ENCODE peak calls at places on chromosomes 11 and 22, in four cellular contexts. P is PC-3; V is naive thymus-derived CD4-positive, alpha-beta T cell; S is A673. H is an unnamed sample. For H3K4me1, the result is how much of the 10 kb centered on the place peaks cover.

GRCh38 chr11:62456630-62457029 is 37.8 kb downstream of the SCGB1A1 start:
- DNase-seq in V (no peak), S (no peak), P (no peak), H (no peak)

GRCh38 chr11:47236482-47236881 is 12.1 kb downstream of the ACP2 start:
- DNase-seq in V (no peak), S (peak), P (peak), H (no peak)

GRCh38 chr22:47396105-47396504 is 633.7 kb downstream of the TBC1D22A start:
- DNase-seq in S (no peak), V (no peak), P (no peak), H (no peak)

GRCh38 chr11:26011474-26011873 is 320.5 kb upstream of the ANO3 start:
- DNase-seq in S (no peak), V (no peak), P (no peak), H (no peak)

GRCh38 chr11:94649925-94650623 is 82.9 kb downstream of the PIWIL4 start:
- DNase-seq in P (no peak), S (no peak), V (no peak), H (no peak)

GRCh38 chr11:73012121-73012863 is 129.8 kb downstream of the FCHSD2 start:
- DNase-seq in S (no peak), V (no peak), P (no peak), H (no peak)

GRCh38 chr22:35648066-35649025 is at the start of gene APOL6:
- DNase-seq in V (peak), S (peak), P (peak), H (peak)

GRCh38 chr11:65292866-65293265 is 21.8 kb upstream of the CDC42EP2 start:
- DNase-seq in S (no peak), P (no peak), V (no peak), H (no peak)

GRCh38 chr22:42389137-42389536 is 43.1 kb downstream of the NFAM1 start:
- DNase-seq in P (no peak), S (no peak), V (no peak), H (no peak)

GRCh38 chr11:22337571-22338464 is at the start of gene SLC17A6:
- DNase-seq in P (peak), S (peak), V (no peak), H (peak)

GRCh38 chr11:116798368-116798767 is 6.7 kb upstream of the APOA5 start:
- DNase-seq in S (no peak), P (no peak), V (no peak), H (no peak)

GRCh38 chr11:35525501-35526175 is at the start of gene PAMR1:
- DNase-seq in V (no peak), P (no peak), S (peak), H (peak)

GRCh38 chr11:8209208-8209807 is 40.5 kb upstream of the RIC3 start:
- DNase-seq in S (no peak), V (no peak), P (peak), H (peak)

GRCh38 chr11:86041975-86042378 is 26.9 kb downstream of the PICALM start:
- DNase-seq in V (peak), P (peak), S (peak), H (peak)

GRCh38 chr11:86046111-86046510 is 22.8 kb downstream of the PICALM start:
- DNase-seq in P (no peak), V (no peak), S (no peak), H (no peak)

GRCh38 chr11:86043765-86044534 is 24.9 kb downstream of the PICALM start:
- DNase-seq in P (no peak), V (no peak), S (no peak), H (no peak)

GRCh38 chr11:86050310-86050709 is 18.6 kb downstream of the PICALM start:
- DNase-seq in P (no peak), V (no peak), S (no peak), H (no peak)

GRCh38 chr11:86047275-86047991 is 21.5 kb downstream of the PICALM start:
- DNase-seq in V (no peak), S (peak), P (peak), H (no peak)
- H3K4me3 ChIP-seq in V (no peak), S (no peak), P (no peak), H (no peak)

GRCh38 chr11:71246559-71246958 is 5.8 kb downstream of the SHANK2 start:
- DNase-seq in P (no peak), V (no peak), S (no peak), H (no peak)

GRCh38 chr11:71249301-71249700 is 3.1 kb downstream of the SHANK2 start:
- DNase-seq in P (no peak), V (no peak), S (no peak), H (no peak)

GRCh38 chr11:71248656-71249055 is 3.7 kb downstream of the SHANK2 start:
- DNase-seq in V (no peak), P (no peak), S (no peak), H (no peak)

GRCh38 chr11:71248251-71248570 is 4.2 kb downstream of the SHANK2 start:
- DNase-seq in P (no peak), S (no peak), V (no peak), H (no peak)

GRCh38 chr11:71247551-71248250 is 4.7 kb downstream of the SHANK2 start:
- DNase-seq in V (no peak), P (no peak), S (peak), H (no peak)
- H3K27ac ChIP-seq in V (no peak), P (no peak), S (no peak), H (no peak)

GRCh38 chr11:16860632-16861031 is 122.2 kb downstream of the C11orf58 start:
- DNase-seq in P (no peak), V (no peak), S (no peak), H (no peak)
- H3K4me1 ChIP-seq in P (under half), V (under half), S (under half), H (under half)

DNA sequence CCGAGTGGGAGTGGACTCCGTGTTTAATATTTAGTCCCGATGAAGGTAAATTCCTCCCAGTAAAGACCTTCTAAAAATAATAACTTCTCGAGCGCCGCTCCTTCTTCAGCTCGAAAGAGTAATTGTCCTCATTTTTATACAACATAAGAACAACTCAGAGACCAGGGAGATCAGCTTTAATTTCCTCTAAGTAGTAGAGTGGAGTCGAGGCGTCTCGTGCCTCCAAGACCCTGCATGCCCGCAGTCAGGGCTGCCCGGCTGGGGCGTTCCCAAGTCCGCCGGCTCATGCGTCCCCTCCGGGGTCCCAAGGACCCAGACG is 7.8 kb downstream of the WT1 start:
- DNase-seq in S (no peak), V (no peak), P (no peak), H (no peak)
- H3K4me3 ChIP-seq in S (no peak), V (no peak), P (no peak), H (no peak)

GRCh38 chr22:17258015-17258827 is 39.0 kb upstream of the ADA2 start:
- DNase-seq in V (peak), S (peak), P (peak), H (peak)
- H3K27ac ChIP-seq in V (peak), S (no peak), P (no peak), H (peak)

GRCh38 chr11:1921576-1922141 is 2.2 kb downstream of the TNNT3 start:
- DNase-seq in S (no peak), P (no peak), V (no peak), H (no peak)

GRCh38 chr11:1919428-1920127 is at the start of gene TNNT3:
- DNase-seq in P (no peak), S (no peak), V (no peak), H (no peak)

GRCh38 chr11:1920909-1921575 is 1.5 kb downstream of the TNNT3 start:
- DNase-seq in V (no peak), P (no peak), S (no peak), H (no peak)

GRCh38 chr11:1918436-1919315 is 827 bp upstream of the TNNT3 start:
- DNase-seq in S (no peak), V (no peak), P (no peak), H (no peak)

GRCh38 chr11:1920128-1920908 is 815 bp downstream of the TNNT3 start:
- DNase-seq in P (no peak), S (no peak), V (no peak), H (no peak)
- H3K4me1 ChIP-seq in P (under half), S (under half), V (under half), H (under half)

GRCh38 chr11:118145285-118146227 is 7.1 kb downstream of the SCN4B start:
- DNase-seq in V (peak), S (peak), P (peak), H (peak)
- H3K4me3 ChIP-seq in V (peak), S (peak), P (peak), H (no peak)